ENCODE peak calls at places on chromosome 1, in eight cellular contexts. One of them, this sample, is unnamed.

GRCh38 chr1:62689524-62689923 is 1.3 kb upstream of the DOCK7 start:
- DNase-seq in body of pancreas: no peak
- DNase-seq in A549: no peak
- DNase-seq in activated CD8-positive, alpha-beta T cell treated with anti-CD3 and anti-CD28 coated beads for 36 hours: no peak
- DNase-seq in stimulated activated naive CD8-positive, alpha-beta T cell treated with anti-CD3 and anti-CD28 coated beads, Interleukin-15, amount 100 ng/mL, for 72 hours: no peak
- DNase-seq in osteoblast: peak; percentile 85
- DNase-seq in NCI-H1105 treated with DMSO at 0.1 percent for 48 hours: no peak
- DNase-seq in WTC11: no peak
- DNase-seq in this sample: no peak

GRCh38 chr1:206544562-206545257 is 37.4 kb downstream of the RASSF5 start:
- DNase-seq in body of pancreas: peak; percentile 75
- DNase-seq in A549: peak; percentile 57
- DNase-seq in activated CD8-positive, alpha-beta T cell treated with anti-CD3 and anti-CD28 coated beads for 36 hours: peak; percentile 87
- DNase-seq in stimulated activated naive CD8-positive, alpha-beta T cell treated with anti-CD3 and anti-CD28 coated beads, Interleukin-15, amount 100 ng/mL, for 72 hours: peak; percentile 81
- DNase-seq in osteoblast: peak; percentile 87
- DNase-seq in NCI-H1105 treated with DMSO at 0.1 percent for 48 hours: peak; percentile 47
- DNase-seq in WTC11: peak; percentile 96
- DNase-seq in this sample: peak; percentile 80

GRCh38 chr1:156961709-156962108 is 41.3 kb downstream of the LRRC71 start:
- DNase-seq in body of pancreas: no peak
- DNase-seq in A549: peak; percentile 41
- DNase-seq in activated CD8-positive, alpha-beta T cell treated with anti-CD3 and anti-CD28 coated beads for 36 hours: peak; percentile 64
- DNase-seq in stimulated activated naive CD8-positive, alpha-beta T cell treated with anti-CD3 and anti-CD28 coated beads, Interleukin-15, amount 100 ng/mL, for 72 hours: peak; percentile 33
- DNase-seq in osteoblast: no peak
- DNase-seq in NCI-H1105 treated with DMSO at 0.1 percent for 48 hours: no peak
- DNase-seq in WTC11: no peak
- DNase-seq in this sample: no peak

GRCh38 chr1:14924455-14925325 is 228.9 kb upstream of the TMEM51 start:
- DNase-seq in body of pancreas: peak; percentile 56
- DNase-seq in A549: no peak
- DNase-seq in activated CD8-positive, alpha-beta T cell treated with anti-CD3 and anti-CD28 coated beads for 36 hours: peak; percentile 17
- DNase-seq in stimulated activated naive CD8-positive, alpha-beta T cell treated with anti-CD3 and anti-CD28 coated beads, Interleukin-15, amount 100 ng/mL, for 72 hours: no peak
- DNase-seq in osteoblast: peak; percentile 97
- DNase-seq in NCI-H1105 treated with DMSO at 0.1 percent for 48 hours: peak; percentile 23
- DNase-seq in WTC11: no peak
- DNase-seq in this sample: no peak

GRCh38 chr1:64308856-64309255 is 105.4 kb downstream of the UBE2U start:
- DNase-seq in body of pancreas: no peak
- DNase-seq in A549: no peak
- DNase-seq in activated CD8-positive, alpha-beta T cell treated with anti-CD3 and anti-CD28 coated beads for 36 hours: no peak
- DNase-seq in stimulated activated naive CD8-positive, alpha-beta T cell treated with anti-CD3 and anti-CD28 coated beads, Interleukin-15, amount 100 ng/mL, for 72 hours: no peak
- DNase-seq in osteoblast: no peak
- DNase-seq in NCI-H1105 treated with DMSO at 0.1 percent for 48 hours: no peak
- DNase-seq in WTC11: no peak
- DNase-seq in this sample: no peak

GRCh38 chr1:223153177-223154119 is 10.4 kb upstream of the TLR5 start:
- DNase-seq in body of pancreas: no peak
- DNase-seq in A549: no peak
- DNase-seq in activated CD8-positive, alpha-beta T cell treated with anti-CD3 and anti-CD28 coated beads for 36 hours: peak; percentile 54
- DNase-seq in stimulated activated naive CD8-positive, alpha-beta T cell treated with anti-CD3 and anti-CD28 coated beads, Interleukin-15, amount 100 ng/mL, for 72 hours: no peak
- DNase-seq in osteoblast: no peak
- DNase-seq in NCI-H1105 treated with DMSO at 0.1 percent for 48 hours: no peak
- DNase-seq in WTC11: no peak
- DNase-seq in this sample: no peak

GRCh38 chr1:67700692-67701410 is 15.8 kb downstream of the GADD45A start:
- DNase-seq in body of pancreas: peak; percentile 22
- DNase-seq in A549: peak; percentile 79
- DNase-seq in activated CD8-positive, alpha-beta T cell treated with anti-CD3 and anti-CD28 coated beads for 36 hours: peak; percentile 71
- DNase-seq in stimulated activated naive CD8-positive, alpha-beta T cell treated with anti-CD3 and anti-CD28 coated beads, Interleukin-15, amount 100 ng/mL, for 72 hours: peak; percentile 33
- DNase-seq in osteoblast: no peak
- DNase-seq in NCI-H1105 treated with DMSO at 0.1 percent for 48 hours: no peak
- DNase-seq in WTC11: peak; percentile 53
- DNase-seq in this sample: no peak

GRCh38 chr1:201766117-201766863 is 62.7 kb upstream of the IPO9 start:
- DNase-seq in body of pancreas: peak; percentile 52
- DNase-seq in A549: no peak
- DNase-seq in activated CD8-positive, alpha-beta T cell treated with anti-CD3 and anti-CD28 coated beads for 36 hours: no peak
- DNase-seq in stimulated activated naive CD8-positive, alpha-beta T cell treated with anti-CD3 and anti-CD28 coated beads, Interleukin-15, amount 100 ng/mL, for 72 hours: no peak
- DNase-seq in osteoblast: peak; percentile 92
- DNase-seq in NCI-H1105 treated with DMSO at 0.1 percent for 48 hours: no peak
- DNase-seq in WTC11: no peak
- DNase-seq in this sample: no peak

GRCh38 chr1:112721966-112722524 is 6.9 kb upstream of the PPM1J start:
- DNase-seq in body of pancreas: no peak
- DNase-seq in A549: no peak
- DNase-seq in activated CD8-positive, alpha-beta T cell treated with anti-CD3 and anti-CD28 coated beads for 36 hours: no peak
- DNase-seq in stimulated activated naive CD8-positive, alpha-beta T cell treated with anti-CD3 and anti-CD28 coated beads, Interleukin-15, amount 100 ng/mL, for 72 hours: no peak
- DNase-seq in osteoblast: peak; percentile 35
- DNase-seq in NCI-H1105 treated with DMSO at 0.1 percent for 48 hours: no peak
- DNase-seq in WTC11: no peak
- DNase-seq in this sample: no peak

GRCh38 chr1:234958702-234959649 is 169.7 kb downstream of the TOMM20 start:
- DNase-seq in body of pancreas: no peak
- DNase-seq in A549: no peak
- DNase-seq in activated CD8-positive, alpha-beta T cell treated with anti-CD3 and anti-CD28 coated beads for 36 hours: no peak
- DNase-seq in stimulated activated naive CD8-positive, alpha-beta T cell treated with anti-CD3 and anti-CD28 coated beads, Interleukin-15, amount 100 ng/mL, for 72 hours: no peak
- DNase-seq in osteoblast: no peak
- DNase-seq in NCI-H1105 treated with DMSO at 0.1 percent for 48 hours: no peak
- DNase-seq in WTC11: no peak
- DNase-seq in this sample: no peak

GRCh38 chr1:47558601-47559593 is 121.1 kb downstream of the FOXD2 start:
- DNase-seq in body of pancreas: peak; percentile 72
- DNase-seq in A549: peak; percentile 24
- DNase-seq in activated CD8-positive, alpha-beta T cell treated with anti-CD3 and anti-CD28 coated beads for 36 hours: no peak
- DNase-seq in stimulated activated naive CD8-positive, alpha-beta T cell treated with anti-CD3 and anti-CD28 coated beads, Interleukin-15, amount 100 ng/mL, for 72 hours: no peak
- DNase-seq in osteoblast: no peak
- DNase-seq in NCI-H1105 treated with DMSO at 0.1 percent for 48 hours: peak; percentile 69
- DNase-seq in WTC11: no peak
- DNase-seq in this sample: no peak

GRCh38 chr1:212926364-212926757 is 24.0 kb upstream of the VASH2 start:
- DNase-seq in body of pancreas: no peak
- DNase-seq in A549: no peak
- DNase-seq in activated CD8-positive, alpha-beta T cell treated with anti-CD3 and anti-CD28 coated beads for 36 hours: no peak
- DNase-seq in stimulated activated naive CD8-positive, alpha-beta T cell treated with anti-CD3 and anti-CD28 coated beads, Interleukin-15, amount 100 ng/mL, for 72 hours: no peak
- DNase-seq in osteoblast: no peak
- DNase-seq in NCI-H1105 treated with DMSO at 0.1 percent for 48 hours: no peak
- DNase-seq in WTC11: no peak
- DNase-seq in this sample: no peak

GRCh38 chr1:50295553-50295952 is 127.7 kb downstream of the DMRTA2 start:
- DNase-seq in body of pancreas: peak; percentile 63
- DNase-seq in A549: no peak
- DNase-seq in activated CD8-positive, alpha-beta T cell treated with anti-CD3 and anti-CD28 coated beads for 36 hours: no peak
- DNase-seq in stimulated activated naive CD8-positive, alpha-beta T cell treated with anti-CD3 and anti-CD28 coated beads, Interleukin-15, amount 100 ng/mL, for 72 hours: no peak
- DNase-seq in osteoblast: no peak
- DNase-seq in NCI-H1105 treated with DMSO at 0.1 percent for 48 hours: no peak
- DNase-seq in WTC11: no peak
- DNase-seq in this sample: no peak

GRCh38 chr1:212774584-212774983 is 17.0 kb downstream of the NSL1 start:
- DNase-seq in body of pancreas: peak; percentile 10
- DNase-seq in A549: peak; percentile 45
- DNase-seq in activated CD8-positive, alpha-beta T cell treated with anti-CD3 and anti-CD28 coated beads for 36 hours: no peak
- DNase-seq in stimulated activated naive CD8-positive, alpha-beta T cell treated with anti-CD3 and anti-CD28 coated beads, Interleukin-15, amount 100 ng/mL, for 72 hours: no peak
- DNase-seq in osteoblast: peak; percentile 14
- DNase-seq in NCI-H1105 treated with DMSO at 0.1 percent for 48 hours: no peak
- DNase-seq in WTC11: no peak
- DNase-seq in this sample: no peak

GRCh38 chr1:186792870-186793581 is 35.7 kb upstream of the PLA2G4A start:
- DNase-seq in body of pancreas: no peak
- DNase-seq in A549: peak; percentile 5
- DNase-seq in activated CD8-positive, alpha-beta T cell treated with anti-CD3 and anti-CD28 coated beads for 36 hours: no peak
- DNase-seq in stimulated activated naive CD8-positive, alpha-beta T cell treated with anti-CD3 and anti-CD28 coated beads, Interleukin-15, amount 100 ng/mL, for 72 hours: no peak
- DNase-seq in osteoblast: no peak
- DNase-seq in NCI-H1105 treated with DMSO at 0.1 percent for 48 hours: no peak
- DNase-seq in WTC11: no peak
- DNase-seq in this sample: no peak

GRCh38 chr1:40421694-40422384 is 28.4 kb upstream of the ZFP69B start:
- DNase-seq in body of pancreas: peak; percentile 42
- DNase-seq in A549: no peak
- DNase-seq in activated CD8-positive, alpha-beta T cell treated with anti-CD3 and anti-CD28 coated beads for 36 hours: no peak
- DNase-seq in stimulated activated naive CD8-positive, alpha-beta T cell treated with anti-CD3 and anti-CD28 coated beads, Interleukin-15, amount 100 ng/mL, for 72 hours: no peak
- DNase-seq in osteoblast: no peak
- DNase-seq in NCI-H1105 treated with DMSO at 0.1 percent for 48 hours: peak; percentile 73
- DNase-seq in WTC11: no peak
- DNase-seq in this sample: no peak

GRCh38 chr1:66271216-66271903 is 262.6 kb upstream of the SGIP1 start:
- DNase-seq in body of pancreas: peak; percentile 81
- DNase-seq in A549: peak; percentile 97
- DNase-seq in activated CD8-positive, alpha-beta T cell treated with anti-CD3 and anti-CD28 coated beads for 36 hours: peak; percentile 80
- DNase-seq in stimulated activated naive CD8-positive, alpha-beta T cell treated with anti-CD3 and anti-CD28 coated beads, Interleukin-15, amount 100 ng/mL, for 72 hours: peak; percentile 42
- DNase-seq in osteoblast: peak; percentile 88
- DNase-seq in NCI-H1105 treated with DMSO at 0.1 percent for 48 hours: peak; percentile 84
- DNase-seq in WTC11: peak; percentile 12
- DNase-seq in this sample: no peak

GRCh38 chr1:92484171-92484471 is 2.6 kb downstream of the GFI1 start:
- DNase-seq in body of pancreas: no peak
- DNase-seq in A549: no peak
- DNase-seq in activated CD8-positive, alpha-beta T cell treated with anti-CD3 and anti-CD28 coated beads for 36 hours: no peak
- DNase-seq in stimulated activated naive CD8-positive, alpha-beta T cell treated with anti-CD3 and anti-CD28 coated beads, Interleukin-15, amount 100 ng/mL, for 72 hours: no peak
- DNase-seq in osteoblast: peak; percentile 80
- DNase-seq in NCI-H1105 treated with DMSO at 0.1 percent for 48 hours: no peak
- DNase-seq in WTC11: no peak
- DNase-seq in this sample: no peak

GRCh38 chr1:229554886-229555621 is 3.5 kb downstream of the ABCB10 start:
- DNase-seq in body of pancreas: no peak
- DNase-seq in A549: no peak
- DNase-seq in activated CD8-positive, alpha-beta T cell treated with anti-CD3 and anti-CD28 coated beads for 36 hours: no peak
- DNase-seq in stimulated activated naive CD8-positive, alpha-beta T cell treated with anti-CD3 and anti-CD28 coated beads, Interleukin-15, amount 100 ng/mL, for 72 hours: no peak
- DNase-seq in osteoblast: peak; percentile 47
- DNase-seq in NCI-H1105 treated with DMSO at 0.1 percent for 48 hours: no peak
- DNase-seq in WTC11: no peak
- DNase-seq in this sample: no peak

GRCh38 chr1:94385354-94385947 is 32.7 kb upstream of the ABCD3 start:
- DNase-seq in body of pancreas: no peak
- DNase-seq in A549: no peak
- DNase-seq in activated CD8-positive, alpha-beta T cell treated with anti-CD3 and anti-CD28 coated beads for 36 hours: no peak
- DNase-seq in stimulated activated naive CD8-positive, alpha-beta T cell treated with anti-CD3 and anti-CD28 coated beads, Interleukin-15, amount 100 ng/mL, for 72 hours: no peak
- DNase-seq in osteoblast: no peak
- DNase-seq in NCI-H1105 treated with DMSO at 0.1 percent for 48 hours: no peak
- DNase-seq in WTC11: no peak
- DNase-seq in this sample: no peak

GRCh38 chr1:17831619-17832018 is 76.5 kb downstream of the ACTL8 start:
- DNase-seq in body of pancreas: peak; percentile 15
- DNase-seq in A549: peak; percentile 7
- DNase-seq in activated CD8-positive, alpha-beta T cell treated with anti-CD3 and anti-CD28 coated beads for 36 hours: peak; percentile 31
- DNase-seq in stimulated activated naive CD8-positive, alpha-beta T cell treated with anti-CD3 and anti-CD28 coated beads, Interleukin-15, amount 100 ng/mL, for 72 hours: no peak
- DNase-seq in osteoblast: peak; percentile 94
- DNase-seq in NCI-H1105 treated with DMSO at 0.1 percent for 48 hours: no peak
- DNase-seq in WTC11: peak; percentile 70
- DNase-seq in this sample: no peak

GRCh38 chr1:192936313-192937018 is 122.7 kb downstream of the UCHL5 start:
- DNase-seq in body of pancreas: no peak
- DNase-seq in A549: no peak
- DNase-seq in activated CD8-positive, alpha-beta T cell treated with anti-CD3 and anti-CD28 coated beads for 36 hours: peak; percentile 10
- DNase-seq in stimulated activated naive CD8-positive, alpha-beta T cell treated with anti-CD3 and anti-CD28 coated beads, Interleukin-15, amount 100 ng/mL, for 72 hours: no peak
- DNase-seq in osteoblast: peak; percentile 2
- DNase-seq in NCI-H1105 treated with DMSO at 0.1 percent for 48 hours: no peak
- DNase-seq in WTC11: no peak
- DNase-seq in this sample: no peak

GRCh38 chr1:200619894-200620272 is 668 bp downstream of the KIF14 start:
- DNase-seq in body of pancreas: no peak
- DNase-seq in A549: no peak
- DNase-seq in activated CD8-positive, alpha-beta T cell treated with anti-CD3 and anti-CD28 coated beads for 36 hours: no peak
- DNase-seq in stimulated activated naive CD8-positive, alpha-beta T cell treated with anti-CD3 and anti-CD28 coated beads, Interleukin-15, amount 100 ng/mL, for 72 hours: no peak
- DNase-seq in osteoblast: no peak
- DNase-seq in NCI-H1105 treated with DMSO at 0.1 percent for 48 hours: no peak
- DNase-seq in WTC11: no peak
- DNase-seq in this sample: no peak

GRCh38 chr1:11768821-11769220 is 6.8 kb downstream of the C1orf167 start:
- DNase-seq in body of pancreas: no peak
- DNase-seq in A549: no peak
- DNase-seq in activated CD8-positive, alpha-beta T cell treated with anti-CD3 and anti-CD28 coated beads for 36 hours: no peak
- DNase-seq in stimulated activated naive CD8-positive, alpha-beta T cell treated with anti-CD3 and anti-CD28 coated beads, Interleukin-15, amount 100 ng/mL, for 72 hours: no peak
- DNase-seq in osteoblast: peak; percentile 83
- DNase-seq in NCI-H1105 treated with DMSO at 0.1 percent for 48 hours: no peak
- DNase-seq in WTC11: no peak
- DNase-seq in this sample: no peak

GRCh38 chr1:222815367-222815765 is 527 bp downstream of the DISP1 start:
- DNase-seq in body of pancreas: no peak
- DNase-seq in A549: peak; percentile 56
- DNase-seq in activated CD8-positive, alpha-beta T cell treated with anti-CD3 and anti-CD28 coated beads for 36 hours: peak; percentile 88
- DNase-seq in stimulated activated naive CD8-positive, alpha-beta T cell treated with anti-CD3 and anti-CD28 coated beads, Interleukin-15, amount 100 ng/mL, for 72 hours: no peak
- DNase-seq in osteoblast: no peak
- DNase-seq in NCI-H1105 treated with DMSO at 0.1 percent for 48 hours: no peak
- DNase-seq in WTC11: no peak
- DNase-seq in this sample: peak; percentile 21

GRCh38 chr1:184385863-184386262 is 966 bp upstream of the C1orf21 start:
- DNase-seq in body of pancreas: no peak
- DNase-seq in A549: no peak
- DNase-seq in activated CD8-positive, alpha-beta T cell treated with anti-CD3 and anti-CD28 coated beads for 36 hours: no peak
- DNase-seq in stimulated activated naive CD8-positive, alpha-beta T cell treated with anti-CD3 and anti-CD28 coated beads, Interleukin-15, amount 100 ng/mL, for 72 hours: no peak
- DNase-seq in osteoblast: no peak
- DNase-seq in NCI-H1105 treated with DMSO at 0.1 percent for 48 hours: peak; percentile 32
- DNase-seq in WTC11: no peak
- DNase-seq in this sample: no peak

GRCh38 chr1:10803971-10804820 is 7.8 kb upstream of the CASZ1 start:
- DNase-seq in body of pancreas: peak; percentile 34
- DNase-seq in A549: no peak
- DNase-seq in activated CD8-positive, alpha-beta T cell treated with anti-CD3 and anti-CD28 coated beads for 36 hours: peak; percentile 14
- DNase-seq in stimulated activated naive CD8-positive, alpha-beta T cell treated with anti-CD3 and anti-CD28 coated beads, Interleukin-15, amount 100 ng/mL, for 72 hours: no peak
- DNase-seq in osteoblast: peak; percentile 51
- DNase-seq in NCI-H1105 treated with DMSO at 0.1 percent for 48 hours: no peak
- DNase-seq in WTC11: no peak
- DNase-seq in this sample: no peak

GRCh38 chr1:47469910-47470309 is 32.1 kb downstream of the FOXD2 start:
- DNase-seq in body of pancreas: no peak
- DNase-seq in A549: no peak
- DNase-seq in activated CD8-positive, alpha-beta T cell treated with anti-CD3 and anti-CD28 coated beads for 36 hours: no peak
- DNase-seq in stimulated activated naive CD8-positive, alpha-beta T cell treated with anti-CD3 and anti-CD28 coated beads, Interleukin-15, amount 100 ng/mL, for 72 hours: no peak
- DNase-seq in osteoblast: no peak
- DNase-seq in NCI-H1105 treated with DMSO at 0.1 percent for 48 hours: no peak
- DNase-seq in WTC11: no peak
- DNase-seq in this sample: no peak

GRCh38 chr1:37035828-37036666 is 1.7 kb upstream of the GRIK3 start:
- DNase-seq in body of pancreas: no peak
- DNase-seq in A549: no peak
- DNase-seq in activated CD8-positive, alpha-beta T cell treated with anti-CD3 and anti-CD28 coated beads for 36 hours: peak; percentile 64
- DNase-seq in stimulated activated naive CD8-positive, alpha-beta T cell treated with anti-CD3 and anti-CD28 coated beads, Interleukin-15, amount 100 ng/mL, for 72 hours: peak; percentile 21
- DNase-seq in osteoblast: no peak
- DNase-seq in NCI-H1105 treated with DMSO at 0.1 percent for 48 hours: no peak
- DNase-seq in WTC11: peak; percentile 76
- DNase-seq in this sample: no peak